ENCODE peak calls at places on chromosomes 2 and 18, in five cellular contexts. F is upper lobe of left lung, W is NB4, T is AG09309, I is brain microvascular endothelial cell. N is an unnamed sample.

GRCh38 chr2:132373391-132374135 is 43.0 kb upstream of the GPR39 start:
- DNase-seq in F (no peak), T (no peak), I (no peak), W (no peak), N (no peak)

GRCh38 chr2:167345559-167345958 is 457.3 kb downstream of the XIRP2 start:
- DNase-seq in T (no peak), F (no peak), I (no peak), W (no peak), N (no peak)

GRCh38 chr2:216880509-216881184 is 20.8 kb upstream of the TNP1 start:
- DNase-seq in W (no peak), T (no peak), F (no peak), I (no peak), N (no peak)

GRCh38 chr18:59155140-59155539 is 15.5 kb downstream of the SEC11C start:
- DNase-seq in I (no peak), F (no peak), T (peak; percentile 89), W (no peak), N (no peak)

GRCh38 chr18:10787293-10787901 is 261.6 kb downstream of the NAPG start:
- DNase-seq in T (peak; percentile 67), F (peak; percentile 83), W (peak; percentile 88), I (peak; percentile 86), N (peak; percentile 73)

GRCh38 chr2:179422037-179422643 is 157.5 kb upstream of the SESTD1 start:
- DNase-seq in T (no peak), F (peak; percentile 79), W (peak; percentile 71), I (peak; percentile 71), N (no peak)

GRCh38 chr2:12708508-12709206 is 8.1 kb upstream of the TRIB2 start:
- DNase-seq in F (no peak), I (no peak), W (no peak), T (no peak), N (no peak)

GRCh38 chr2:154600931-154601494 is 97.5 kb upstream of the KCNJ3 start:
- DNase-seq in W (no peak), F (no peak), T (no peak), I (no peak), N (no peak)

GRCh38 chr2:239720411-239721365 is 304.5 kb downstream of the NDUFA10 start:
- DNase-seq in T (no peak), I (no peak), F (no peak), W (no peak), N (peak; percentile 9)

GRCh38 chr2:27828305-27828704 is 56.8 kb downstream of the MRPL33 start:
- DNase-seq in I (no peak), T (no peak), W (no peak), F (no peak), N (no peak)

GRCh38 chr18:5890606-5891360 is 4.5 kb downstream of the TMEM200C start:
- DNase-seq in I (no peak), F (peak; percentile 26), T (no peak), W (no peak), N (peak; percentile 26)

GRCh38 chr2:240962371-240963064 is 35.9 kb upstream of the SNED1 start:
- DNase-seq in F (peak; percentile 21), W (peak; percentile 38), T (no peak), I (no peak), N (peak; percentile 11)

GRCh38 chr18:57805117-57805516 is 2.0 kb upstream of the ATP8B1 start:
- DNase-seq in W (no peak), F (no peak), I (no peak), T (no peak), N (no peak)

GRCh38 chr2:28995765-28996164 is 14.7 kb downstream of the TOGARAM2 start:
- DNase-seq in T (no peak), F (no peak), I (no peak), W (no peak), N (no peak)

GRCh38 chr2:138180691-138181386 is 216.6 kb downstream of the HNMT start:
- DNase-seq in I (no peak), F (no peak), T (no peak), W (no peak), N (no peak)
- TF ChIP-seq CTCF in I (peak; percentile 46), F (no peak), T (peak; percentile 6), W (no peak), N (no peak)

GRCh38 chr18:26159353-26159752 is 25.7 kb downstream of the PSMA8 start:
- DNase-seq in I (no peak), W (peak; percentile 4), F (no peak), T (no peak), N (no peak)
- TF ChIP-seq CTCF in I (no peak), W (no peak), F (no peak), T (no peak), N (peak; percentile 40)

GRCh38 chr2:105377871-105378270 is 21.0 kb downstream of the FHL2 start:
- DNase-seq in T (no peak), F (no peak), I (no peak), W (no peak), N (no peak)
- TF ChIP-seq CTCF in T (no peak), F (no peak), I (no peak), W (no peak), N (no peak)

GRCh38 chr18:23433360-23433759 is 19.7 kb upstream of the RIOK3 start:
- DNase-seq in W (no peak), F (no peak), T (no peak), I (no peak), N (no peak)

GRCh38 chr18:23442958-23443357 is 10.1 kb upstream of the RIOK3 start:
- DNase-seq in F (no peak), T (no peak), W (no peak), I (no peak), N (no peak)

GRCh38 chr18:23437357-23438045 is 15.6 kb upstream of the RIOK3 start:
- DNase-seq in T (peak; percentile 11), F (peak; percentile 91), I (peak; percentile 70), W (peak; percentile 76), N (peak; percentile 73)

GRCh38 chr18:23438608-23439366 is 14.3 kb upstream of the RIOK3 start:
- DNase-seq in W (no peak), T (no peak), I (no peak), F (no peak), N (no peak)

GRCh38 chr18:23438046-23438377 is 15.1 kb upstream of the RIOK3 start:
- DNase-seq in T (no peak), W (no peak), F (no peak), I (no peak), N (no peak)
- TF ChIP-seq CTCF in T (no peak), W (no peak), F (no peak), I (no peak), N (no peak)

DNA sequence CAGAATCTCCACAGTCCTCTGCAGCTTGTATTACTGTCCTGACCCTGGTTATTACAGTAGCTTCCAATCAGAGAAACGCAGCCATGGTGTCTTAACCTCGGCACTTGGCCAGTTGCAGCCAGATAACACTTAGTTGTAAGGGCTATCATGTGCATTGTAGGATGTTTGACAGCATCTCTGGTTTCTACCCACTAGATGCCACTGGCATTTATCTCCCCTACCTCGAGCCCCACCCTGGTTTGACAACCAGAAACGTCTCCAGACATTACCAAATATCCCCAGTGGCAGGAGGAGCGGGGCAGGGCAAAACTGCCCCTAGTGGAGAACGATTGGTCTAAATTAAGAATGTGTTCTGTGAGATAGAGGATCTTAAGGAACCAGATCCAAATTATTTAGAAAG is 13.1 kb downstream of the DSG2 start:
- DNase-seq in F (no peak), W (no peak), I (no peak), T (no peak), N (no peak)
- TF ChIP-seq CTCF in F (no peak), W (no peak), I (peak; percentile 34), T (no peak), N (no peak)

GRCh38 chr2:200702044-200702443 is 109.7 kb upstream of the BZW1 start:
- DNase-seq in T (no peak), W (no peak), I (no peak), F (no peak), N (no peak)
- TF ChIP-seq CTCF in T (no peak), W (no peak), I (no peak), F (no peak), N (no peak)

GRCh38 chr18:65753520-65753919 is 2.7 kb downstream of the CDH7 start:
- DNase-seq in F (no peak), W (peak; percentile 68), T (no peak), I (no peak), N (no peak)
- TF ChIP-seq CTCF in F (no peak), W (peak; percentile 48), T (no peak), I (peak; percentile 75), N (no peak)

GRCh38 chr2:233199870-233200269 is 51.6 kb upstream of the ATG16L1 start:
- DNase-seq in T (no peak), W (peak; percentile 46), F (no peak), I (no peak), N (no peak)
- TF ChIP-seq CTCF in T (no peak), W (no peak), F (no peak), I (no peak), N (no peak)

DNA sequence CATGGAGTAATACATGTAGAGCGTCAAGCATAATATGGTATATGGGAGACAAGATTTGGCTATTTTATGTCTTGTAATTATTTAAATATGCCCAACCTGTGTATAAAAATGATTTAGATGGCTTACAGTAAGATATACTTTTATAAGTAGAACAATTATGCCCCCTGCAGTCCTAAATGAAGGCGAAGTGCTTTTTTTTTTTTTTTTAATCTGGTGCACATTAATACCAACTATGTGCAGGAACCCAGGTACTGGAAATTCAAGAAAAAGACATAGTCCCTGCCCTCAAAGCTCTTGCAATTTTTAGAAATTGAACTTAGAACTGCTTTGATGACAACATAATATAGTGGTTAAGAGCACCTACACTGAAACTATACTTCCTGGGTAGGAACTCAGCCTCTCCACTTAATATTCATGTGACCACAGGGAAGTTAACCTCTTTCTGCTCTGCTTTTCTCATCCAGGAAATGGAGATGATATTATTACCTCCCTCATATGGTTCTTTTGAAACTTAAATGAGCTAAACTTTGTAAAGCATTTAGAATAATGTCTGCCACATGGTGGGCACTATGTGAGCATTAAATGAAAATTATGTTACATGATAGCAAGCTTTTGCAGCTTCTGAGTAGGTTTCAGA is 38.1 kb downstream of the AFTPH start:
- DNase-seq in W (peak; percentile 32), F (no peak), I (no peak), T (no peak), N (no peak)
- TF ChIP-seq CTCF in W (peak; percentile 9), F (no peak), I (no peak), T (peak; percentile 20), N (peak; percentile 36)

N was measured in natural killer cell.